ENCODE peak calls at places on chromosomes 11 and 22, in four cellular contexts. Q, Y, W and H are unnamed samples.

GRCh38 chr11:69018924-69019323 is 5.9 kb upstream of the MRGPRF start:
- DNase-seq in Q (no peak), Y (no peak), W (no peak), H (no peak)

GRCh38 chr11:584287-584686 is 8.0 kb downstream of the PHRF1 start:
- DNase-seq in Q (no peak), Y (no peak), W (no peak), H (no peak)

GRCh38 chr22:42160830-42161696 is 30.5 kb upstream of the CYP2D6 start:
- DNase-seq in Q (peak; percentile 34), Y (no peak), W (no peak), H (no peak)

GRCh38 chr11:36744375-36745168 is 146.5 kb upstream of the RAG2 start:
- DNase-seq in Q (peak; percentile 46), Y (peak; percentile 75), W (peak; percentile 52), H (peak; percentile 35)

GRCh38 chr11:15938362-15938725 is 418.0 kb downstream of the SOX6 start:
- DNase-seq in Q (no peak), Y (no peak), W (no peak), H (no peak)

GRCh38 chr22:45208993-45209838 is 31.5 kb downstream of the KIAA0930 start:
- DNase-seq in Q (no peak), Y (peak; percentile 38), W (no peak), H (no peak)

GRCh38 chr22:22884888-22885840 is 2.5 kb upstream of the IGLL5 start:
- DNase-seq in Q (no peak), Y (no peak), W (no peak), H (no peak)

GRCh38 chr11:119376197-119376847 is 5.2 kb downstream of the USP2 start:
- DNase-seq in Q (no peak), Y (no peak), W (peak; percentile 88), H (no peak)

GRCh38 chr22:41256898-41257260 is 16.1 kb upstream of the CHADL start:
- DNase-seq in Q (no peak), Y (no peak), W (no peak), H (no peak)

GRCh38 chr22:30427871-30428270 is 2.3 kb downstream of the MTFP1 start:
- DNase-seq in Q (no peak), Y (no peak), W (no peak), H (no peak)

GRCh38 chr11:36155770-36156485 is 133.3 kb downstream of the COMMD9 start:
- DNase-seq in Q (no peak), Y (no peak), W (no peak), H (no peak)

GRCh38 chr11:28090052-28090749 is 17.8 kb downstream of the KIF18A start:
- DNase-seq in Q (no peak), Y (no peak), W (no peak), H (no peak)

GRCh38 chr11:23997356-23997755 is 499.5 kb upstream of the LUZP2 start:
- DNase-seq in Q (no peak), Y (no peak), W (no peak), H (no peak)

GRCh38 chr11:27995082-27995481 is 112.9 kb downstream of the KIF18A start:
- DNase-seq in Q (no peak), Y (no peak), W (no peak), H (no peak)

GRCh38 chr22:23381661-23382427 is 198.2 kb downstream of the IGLL1 start:
- DNase-seq in Q (no peak), Y (no peak), W (no peak), H (no peak)

GRCh38 chr11:83921447-83922192 is 635.5 kb upstream of the CCDC90B start:
- DNase-seq in Q (no peak), Y (no peak), W (no peak), H (no peak)

GRCh38 chr22:29702931-29703594 is 16.7 kb upstream of the CABP7 start:
- DNase-seq in Q (no peak), Y (no peak), W (no peak), H (no peak)

GRCh38 chr11:94974178-94974577 is 669 bp downstream of the KDM4D start:
- DNase-seq in Q (no peak), Y (no peak), W (no peak), H (no peak)

GRCh38 chr22:46557736-46558480 is 20.5 kb upstream of the CELSR1 start:
- DNase-seq in Q (no peak), Y (no peak), W (no peak), H (no peak)

GRCh38 chr22:46046299-46046685 is 69.3 kb upstream of the WNT7B start:
- DNase-seq in Q (no peak), Y (no peak), W (no peak), H (no peak)

GRCh38 chr11:127943763-127944162 is 643.6 kb downstream of the ETS1 start:
- DNase-seq in Q (no peak), Y (no peak), W (no peak), H (no peak)

GRCh38 chr11:88035271-88035670 is 140.0 kb downstream of the RAB38 start:
- DNase-seq in Q (no peak), Y (no peak), W (no peak), H (no peak)

GRCh38 chr22:41557401-41558240 is 3.2 kb upstream of the CSDC2 start:
- DNase-seq in Q (no peak), Y (peak; percentile 22), W (peak; percentile 70), H (no peak)

GRCh38 chr11:126459691-126460404 is 104.4 kb downstream of the ST3GAL4 start:
- DNase-seq in Q (no peak), Y (no peak), W (no peak), H (no peak)

GRCh38 chr11:119309953-119310681 is 6.8 kb downstream of the MCAM start:
- DNase-seq in Q (no peak), Y (no peak), W (no peak), H (no peak)

GRCh38 chr11:118304227-118304808 is at the start of gene CD3E:
- DNase-seq in Q (no peak), Y (no peak), W (no peak), H (no peak)

GRCh38 chr11:79616392-79616831 is 175.6 kb upstream of the TENM4 start:
- DNase-seq in Q (no peak), Y (no peak), W (no peak), H (no peak)

GRCh38 chr22:44170470-44170869 is 10.3 kb upstream of the PARVG start:
- DNase-seq in Q (no peak), Y (no peak), W (no peak), H (no peak)

GRCh38 chr11:126391970-126392637 is 36.6 kb downstream of the ST3GAL4 start:
- DNase-seq in Q (no peak), Y (peak; percentile 50), W (peak; percentile 15), H (no peak)

GRCh38 chr11:528815-529728 is 6.3 kb downstream of the HRAS start:
- DNase-seq in Q (no peak), Y (peak; percentile 25), W (no peak), H (no peak)

GRCh38 chr22:46098525-46099475 is 51.5 kb upstream of the PPARA start:
- DNase-seq in Q (no peak), Y (no peak), W (no peak), H (no peak)

GRCh38 chr11:22920939-22921565 is 60.8 kb upstream of the CCDC179 start:
- DNase-seq in Q (no peak), Y (peak; percentile 6), W (peak; percentile 37), H (peak; percentile 32)

GRCh38 chr22:44685384-44686056 is 16.5 kb upstream of the PRR5 start:
- DNase-seq in Q (peak; percentile 35), Y (peak; percentile 79), W (no peak), H (no peak)

GRCh38 chr22:20741634-20742581 is 32.0 kb upstream of the SERPIND1 start:
- DNase-seq in Q (peak; percentile 18), Y (peak; percentile 87), W (peak; percentile 44), H (no peak)

GRCh38 chr11:122633219-122633829 is 22.2 kb upstream of the UBASH3B start:
- DNase-seq in Q (no peak), Y (peak; percentile 7), W (peak; percentile 62), H (no peak)
- TF ChIP-seq CTCF in Q (peak; percentile 89), Y (no peak), W (peak; percentile 76), H (peak; percentile 81)

GRCh38 chr11:115664313-115664712 is 160.1 kb upstream of the CADM1 start:
- DNase-seq in Q (no peak), Y (no peak), W (no peak), H (no peak)

GRCh38 chr11:115665345-115665901 is 161.2 kb upstream of the CADM1 start:
- DNase-seq in Q (no peak), Y (no peak), W (no peak), H (no peak)

GRCh38 chr11:115670538-115671200 is 166.5 kb upstream of the CADM1 start:
- DNase-seq in Q (no peak), Y (no peak), W (no peak), H (no peak)

GRCh38 chr11:115663790-115664189 is 159.6 kb upstream of the CADM1 start:
- DNase-seq in Q (no peak), Y (no peak), W (no peak), H (no peak)

GRCh38 chr11:115665958-115666357 is 161.7 kb upstream of the CADM1 start:
- DNase-seq in Q (no peak), Y (no peak), W (no peak), H (no peak)
- TF ChIP-seq SIN3A in Q (no peak), Y (no peak), W (no peak), H (no peak)

DNA sequence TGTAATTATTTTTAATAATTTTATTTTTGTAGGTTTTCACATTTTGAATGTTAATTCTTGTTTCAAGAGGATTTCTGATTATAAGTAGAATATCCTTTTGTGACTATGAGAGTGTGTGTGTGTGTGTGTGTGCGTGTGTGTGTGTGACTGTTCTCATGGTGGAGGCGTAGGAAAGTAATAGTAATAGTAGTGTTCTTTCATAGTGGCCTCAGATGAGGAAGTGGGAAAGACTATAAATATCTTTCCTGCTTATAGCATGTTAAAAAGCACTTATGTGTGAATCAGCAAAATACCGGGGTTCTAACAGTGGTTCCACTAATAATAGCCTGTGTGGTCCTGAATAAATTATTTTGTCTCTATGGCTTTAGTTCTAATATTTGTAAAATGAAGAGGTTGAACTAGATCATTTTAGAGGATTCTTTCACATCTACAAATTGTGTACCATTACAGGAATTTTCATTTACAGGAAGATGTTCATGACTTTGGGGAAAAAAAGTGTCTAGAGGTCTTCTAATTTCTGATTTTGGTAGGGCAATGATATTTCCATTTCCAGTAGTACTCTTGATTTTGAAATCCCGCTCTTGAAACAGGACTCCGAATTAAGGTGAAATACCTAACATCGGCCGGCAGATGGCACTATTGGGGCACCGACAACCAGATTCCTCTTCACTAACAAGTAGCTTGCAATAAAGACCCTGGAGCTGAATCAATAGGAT is 29.9 kb upstream of the OR10G7 start:
- DNase-seq in Q (peak; percentile 63), Y (peak; percentile 87), W (peak; percentile 54), H (peak; percentile 56)
- TF ChIP-seq TCF7L2 in Q (no peak), Y (no peak), W (no peak), H (no peak)

DNA sequence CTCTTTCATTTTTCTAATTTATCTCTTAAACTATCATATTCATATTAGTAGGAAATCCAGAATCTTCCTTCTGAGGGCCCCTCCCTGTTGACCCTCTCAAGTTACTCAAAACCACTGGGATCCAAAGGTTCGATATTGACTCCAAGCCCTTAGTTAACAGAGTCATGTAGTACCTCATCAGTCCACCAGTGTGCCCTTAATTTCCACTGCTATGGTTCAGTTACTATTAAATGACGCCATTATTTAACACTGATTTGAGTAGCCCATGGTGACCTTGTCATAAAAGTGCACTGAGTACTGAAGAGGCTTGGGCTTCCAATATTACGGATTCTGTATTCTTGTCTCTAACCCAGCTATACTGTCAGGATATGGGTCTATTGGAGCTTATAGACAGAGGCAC is 91.9 kb upstream of the MS4A8 start:
- DNase-seq in Q (no peak), Y (no peak), W (no peak), H (no peak)
- TF ChIP-seq CTCF in Q (no peak), Y (peak; percentile 22), W (no peak), H (no peak)